ENCODE peak calls at places on chromosomes 11 and 22, in eight cellular contexts. U is pancreas; L is upper lobe of right lung; R is naive thymus-derived CD8-positive, alpha-beta T cell; A is posterior cingulate gyrus; X is cardiac muscle cell; W is Kasumi-1; C is left colon. H is an unnamed sample.

GRCh38 chr11:22407899-22408298 is 69.7 kb downstream of the SLC17A6 start:
- DNase-seq in U (no peak), L (no peak), R (no peak), A (no peak), X (no peak), W (no peak), C (no peak), H (no peak)

GRCh38 chr11:96748639-96749370 is 359.0 kb downstream of the JRKL start:
- DNase-seq in U (no peak), L (no peak), R (no peak), A (no peak), X (no peak), W (no peak), C (no peak), H (no peak)

GRCh38 chr22:39457546-39458442 is 982 bp downstream of the MGAT3 start:
- DNase-seq in U (no peak), L (no peak), R (no peak), A (no peak), X (peak), W (no peak), C (no peak), H (no peak)

GRCh38 chr11:132278801-132279574 is 908.6 kb downstream of the NTM start:
- DNase-seq in U (no peak), L (no peak), R (no peak), A (no peak), X (no peak), W (no peak), C (no peak), H (no peak)

GRCh38 chr11:102390667-102391449 is 43.8 kb downstream of the BIRC2 start:
- DNase-seq in U (peak), L (no peak), R (peak), A (peak), X (peak), W (peak), C (peak), H (peak)

GRCh38 chr11:35166369-35167360 is 27.7 kb downstream of the CD44 start:
- DNase-seq in U (no peak), L (no peak), R (peak), A (peak), X (no peak), W (no peak), C (no peak), H (peak)

GRCh38 chr11:92978226-92979111 is 9.0 kb downstream of the MTNR1B start:
- DNase-seq in U (no peak), L (no peak), R (no peak), A (no peak), X (no peak), W (no peak), C (no peak), H (no peak)

GRCh38 chr11:762421-763072 is 14.7 kb downstream of the GATD1 start:
- DNase-seq in U (peak), L (no peak), R (no peak), A (peak), X (no peak), W (peak), C (peak), H (no peak)

GRCh38 chr11:64120951-64121569 is 44.9 kb downstream of the MACROD1 start:
- DNase-seq in U (peak), L (no peak), R (no peak), A (no peak), X (no peak), W (no peak), C (peak), H (no peak)

GRCh38 chr11:71914127-71914526 is 14.3 kb downstream of the XNDC1N start:
- DNase-seq in U (no peak), L (no peak), R (no peak), A (no peak), X (no peak), W (no peak), C (no peak), H (no peak)

GRCh38 chr11:46389450-46390330 is 1.9 kb downstream of the CHRM4 start:
- DNase-seq in U (peak), L (peak), R (no peak), A (peak), X (peak), W (peak), C (no peak), H (no peak)

GRCh38 chr22:46075764-46076531 is 74.4 kb upstream of the PPARA start:
- DNase-seq in U (peak), L (peak), R (no peak), A (peak), X (no peak), W (no peak), C (peak), H (no peak)

GRCh38 chr11:126139541-126140091 is 71.8 kb downstream of the RPUSD4 start:
- DNase-seq in U (no peak), L (no peak), R (no peak), A (no peak), X (peak), W (no peak), C (peak), H (no peak)

GRCh38 chr11:117828641-117829368 is 4.3 kb upstream of the FXYD2 start:
- DNase-seq in U (peak), L (peak), R (peak), A (peak), X (no peak), W (no peak), C (peak), H (peak)

GRCh38 chr11:125778728-125779127 is at the start of gene PATE2:
- DNase-seq in U (no peak), L (no peak), R (no peak), A (no peak), X (no peak), W (no peak), C (no peak), H (no peak)

GRCh38 chr11:61327669-61328071 is 5.2 kb downstream of the DDB1 start:
- DNase-seq in U (no peak), L (no peak), R (no peak), A (no peak), X (no peak), W (no peak), C (no peak), H (no peak)

GRCh38 chr11:1036303-1036923 is at the start of gene MUC6:
- DNase-seq in U (peak), L (no peak), R (no peak), A (no peak), X (no peak), W (no peak), C (no peak), H (no peak)

GRCh38 chr11:64165842-64166635 is at the start of gene MACROD1:
- DNase-seq in U (peak), L (peak), R (peak), A (peak), X (peak), W (peak), C (peak), H (peak)

GRCh38 chr11:134349802-134350355 is 18.1 kb downstream of the GLB1L2 start:
- DNase-seq in U (no peak), L (no peak), R (no peak), A (no peak), X (no peak), W (no peak), C (no peak), H (no peak)

GRCh38 chr11:92480519-92480918 is 255.9 kb downstream of the FAT3 start:
- DNase-seq in U (no peak), L (no peak), R (no peak), A (no peak), X (no peak), W (no peak), C (no peak), H (no peak)

GRCh38 chr22:23245045-23245798 is 64.9 kb downstream of the BCR start:
- DNase-seq in U (no peak), L (no peak), R (no peak), A (no peak), X (no peak), W (no peak), C (no peak), H (no peak)

GRCh38 chr22:30422481-30423295 is 2.9 kb upstream of the MTFP1 start:
- DNase-seq in U (peak), L (peak), R (no peak), A (peak), X (peak), W (peak), C (peak), H (peak)

GRCh38 chr22:29043906-29044575 is 17.6 kb downstream of the C22orf31 start:
- DNase-seq in U (no peak), L (no peak), R (no peak), A (no peak), X (no peak), W (no peak), C (no peak), H (no peak)

GRCh38 chr22:47606426-47606825 is 844.0 kb downstream of the TBC1D22A start:
- DNase-seq in U (no peak), L (peak), R (no peak), A (no peak), X (no peak), W (no peak), C (peak), H (no peak)

GRCh38 chr11:12573707-12574106 is 100.5 kb upstream of the TEAD1 start:
- DNase-seq in U (no peak), L (no peak), R (no peak), A (no peak), X (no peak), W (no peak), C (no peak), H (no peak)

GRCh38 chr11:35873721-35874120 is 70.1 kb upstream of the LDLRAD3 start:
- DNase-seq in U (no peak), L (no peak), R (no peak), A (no peak), X (no peak), W (no peak), C (no peak), H (no peak)

GRCh38 chr22:37036655-37037377 is 14.7 kb upstream of the KCTD17 start:
- DNase-seq in U (no peak), L (no peak), R (no peak), A (no peak), X (no peak), W (no peak), C (no peak), H (no peak)

GRCh38 chr11:56271092-56271491 is 2.9 kb upstream of the OR5T1 start:
- DNase-seq in U (no peak), L (no peak), R (no peak), A (no peak), X (no peak), W (no peak), C (no peak), H (no peak)

GRCh38 chr11:118623291-118623655 is 15.9 kb downstream of the PHLDB1 start:
- DNase-seq in U (no peak), L (no peak), R (no peak), A (no peak), X (peak), W (no peak), C (peak), H (no peak)

GRCh38 chr11:33445761-33446161 is 188.6 kb downstream of the HIPK3 start:
- DNase-seq in U (no peak), L (no peak), R (no peak), A (no peak), X (no peak), W (no peak), C (no peak), H (no peak)

GRCh38 chr11:1576825-1577224 is 4.8 kb upstream of the DUSP8 start:
- DNase-seq in U (no peak), L (no peak), R (no peak), A (no peak), X (no peak), W (no peak), C (no peak), H (no peak)

GRCh38 chr11:69887841-69888670 is 68.8 kb upstream of the FGF3 start:
- DNase-seq in U (peak), L (no peak), R (no peak), A (no peak), X (no peak), W (no peak), C (no peak), H (no peak)

GRCh38 chr22:41598081-41598480 is 8.4 kb upstream of the PMM1 start:
- DNase-seq in U (no peak), L (peak), R (no peak), A (no peak), X (no peak), W (no peak), C (no peak), H (no peak)

GRCh38 chr11:10770626-10771254 is 19.7 kb downstream of the CTR9 start:
- DNase-seq in U (no peak), L (no peak), R (no peak), A (peak), X (peak), W (peak), C (no peak), H (no peak)

GRCh38 chr11:12552677-12553076 is 121.5 kb upstream of the TEAD1 start:
- DNase-seq in U (no peak), L (no peak), R (no peak), A (no peak), X (no peak), W (no peak), C (no peak), H (no peak)

GRCh38 chr11:74680035-74680671 is 51.1 kb downstream of the CHRDL2 start:
- DNase-seq in U (no peak), L (no peak), R (no peak), A (no peak), X (no peak), W (no peak), C (peak), H (no peak)

GRCh38 chr22:40128989-40129388 is 48.7 kb upstream of the TNRC6B start:
- DNase-seq in U (no peak), L (no peak), R (no peak), A (no peak), X (no peak), W (peak), C (no peak), H (no peak)